ENCODE peak calls at places on chromosomes 13 and 19, in nine cellular contexts. R, Z, W, N, I, M, O, J and C are unnamed samples.

GRCh38 chr19:7871280-7871529 is 3.0 kb downstream of the PRR36 start:
- DNase-seq in R (no peak), Z (no peak), W (no peak), N (no peak), I (no peak), M (no peak), O (no peak), J (no peak), C (no peak)

GRCh38 chr19:11295665-11296245 is at the start of gene TSPAN16:
- DNase-seq in R (no peak), Z (peak; percentile 27), W (no peak), N (no peak), I (no peak), M (no peak), O (no peak), J (no peak), C (no peak)

GRCh38 chr13:94419304-94419943 is 60.1 kb downstream of the DCT start:
- DNase-seq in R (no peak), Z (no peak), W (no peak), N (peak; percentile 31), I (no peak), M (peak; percentile 76), O (no peak), J (no peak), C (no peak)

GRCh38 chr13:44312898-44313551 is 60.6 kb upstream of the SERP2 start:
- DNase-seq in R (peak; percentile 67), Z (peak; percentile 6), W (no peak), N (peak; percentile 98), I (no peak), M (peak; percentile 91), O (no peak), J (no peak), C (no peak)

GRCh38 chr13:21668665-21669599 is 1.9 kb upstream of the FGF9 start:
- DNase-seq in R (no peak), Z (peak; percentile 51), W (peak; percentile 73), N (no peak), I (peak; percentile 27), M (peak; percentile 21), O (no peak), J (peak; percentile 70), C (no peak)

GRCh38 chr19:22606212-22606553 is 27.9 kb upstream of the ZNF492 start:
- DNase-seq in R (no peak), Z (no peak), W (no peak), N (no peak), I (no peak), M (no peak), O (no peak), J (no peak), C (no peak)

GRCh38 chr19:28472843-28473242 is 740.1 kb downstream of the UQCRFS1 start:
- DNase-seq in R (no peak), Z (peak; percentile 33), W (peak; percentile 62), N (no peak), I (no peak), M (no peak), O (no peak), J (no peak), C (no peak)

GRCh38 chr13:73870970-73871935 is 263.0 kb downstream of the KLF12 start:
- DNase-seq in R (no peak), Z (no peak), W (no peak), N (no peak), I (no peak), M (peak; percentile 83), O (peak; percentile 49), J (no peak), C (no peak)

GRCh38 chr19:19157808-19158207 is 12.3 kb downstream of the MEF2B start:
- DNase-seq in R (no peak), Z (no peak), W (no peak), N (no peak), I (no peak), M (no peak), O (no peak), J (no peak), C (no peak)
- H3K4me3 ChIP-seq in R (no peak overlapping the region), Z (no peak overlapping the region), W (no peak overlapping the region), N (no peak overlapping the region), I (no peak overlapping the region), M (no peak overlapping the region), O (no peak overlapping the region), J (no peak overlapping the region), C (no peak overlapping the region)

GRCh38 chr19:13006431-13007281 is 11.4 kb downstream of the NFIX start:
- DNase-seq in R (no peak), Z (no peak), W (peak; percentile 88), N (no peak), I (no peak), M (no peak), O (no peak), J (peak; percentile 43), C (peak; percentile 90)
- H3K4me3 ChIP-seq in R (no peak overlapping the region), Z (no peak overlapping the region), W (peak overlapping the region; percentile 28), N (no peak overlapping the region), I (no peak overlapping the region), M (no peak overlapping the region), O (no peak overlapping the region), J (no peak overlapping the region), C (peak overlapping the region; percentile 50)

DNA sequence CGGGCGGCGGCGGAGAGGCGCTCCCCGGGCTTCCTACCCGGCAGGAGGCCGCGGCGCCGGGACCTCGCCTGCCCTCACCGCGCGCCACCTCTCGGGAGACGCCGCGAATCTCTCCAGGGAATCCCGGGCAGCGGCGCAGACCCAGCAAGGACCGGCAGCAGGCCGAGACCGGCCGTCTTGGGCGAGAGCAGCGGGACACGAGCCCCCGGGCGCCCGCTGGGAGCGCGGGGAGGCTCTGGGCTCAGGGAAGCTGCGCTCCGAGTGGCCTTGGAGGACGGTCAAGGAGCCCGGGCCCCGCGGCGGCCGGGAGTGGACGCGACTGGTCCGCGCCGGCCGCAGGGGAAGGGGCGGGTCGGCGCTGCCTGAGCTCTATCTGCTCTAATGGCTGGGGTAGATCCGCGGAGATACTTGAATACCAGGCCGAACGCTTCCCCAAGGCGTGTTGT is 14.7 kb downstream of the CDX2 start:
- DNase-seq in R (peak; percentile 68), Z (peak; percentile 63), W (no peak), N (no peak), I (no peak), M (no peak), O (no peak), J (no peak), C (no peak)
- H3K4me3 ChIP-seq in R (peak overlapping the region; percentile 60), Z (peak overlapping the region; percentile 46), W (peak overlapping the region; percentile 51), N (peak overlapping the region; percentile 61), I (peak overlapping the region; percentile 44), M (peak overlapping the region; percentile 47), O (peak overlapping the region; percentile 48), J (peak overlapping the region; percentile 42), C (peak overlapping the region; percentile 48)

DNA sequence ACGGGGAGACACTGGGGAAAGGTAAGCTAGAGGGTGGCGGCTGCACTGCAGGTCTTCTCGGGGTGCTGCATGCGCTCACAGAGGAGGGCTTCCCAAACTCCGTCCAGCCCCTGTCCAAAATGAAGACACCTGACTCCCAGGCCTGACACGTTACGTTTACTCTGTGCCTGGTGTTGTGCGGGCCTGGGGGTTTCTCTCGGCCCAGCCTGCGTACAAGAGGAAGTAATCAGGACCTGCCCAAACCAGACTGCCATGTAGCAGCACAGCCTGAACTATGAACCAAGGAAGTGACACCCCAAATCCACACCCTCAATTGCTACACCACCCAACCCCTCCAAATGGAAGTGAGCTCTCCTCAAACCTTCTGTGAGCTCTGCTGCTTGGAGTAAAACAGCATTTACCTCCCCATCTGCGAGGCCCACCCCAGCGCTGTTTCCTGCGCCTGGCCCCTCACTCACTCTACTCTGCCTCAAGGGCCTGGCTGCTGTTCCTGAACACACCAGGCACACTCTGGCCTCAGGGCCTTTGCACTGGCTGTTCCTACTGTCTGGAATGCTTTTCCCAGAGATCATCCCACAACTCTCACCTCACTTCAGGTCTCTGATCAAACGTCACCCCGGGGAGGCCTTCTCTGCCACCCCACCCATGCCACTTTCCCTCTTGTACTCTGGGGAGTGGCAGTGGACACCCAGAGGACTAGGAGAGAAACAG is 3.0 kb downstream of the HSPBP1 start:
- DNase-seq in R (no peak), Z (no peak), W (no peak), N (no peak), I (no peak), M (no peak), O (no peak), J (no peak), C (no peak)
- H3K4me3 ChIP-seq in R (no peak overlapping the region), Z (no peak overlapping the region), W (no peak overlapping the region), N (no peak overlapping the region), I (no peak overlapping the region), M (no peak overlapping the region), O (no peak overlapping the region), J (no peak overlapping the region), C (no peak overlapping the region)

GRCh38 chr19:29526730-29527499 is 1.1 kb downstream of the VSTM2B start:
- DNase-seq in R (peak; percentile 36), Z (no peak), W (no peak), N (peak; percentile 5), I (no peak), M (no peak), O (no peak), J (no peak), C (no peak)

GRCh38 chr19:29528350-29528945 is 2.7 kb downstream of the VSTM2B start:
- DNase-seq in R (peak; percentile 90), Z (peak; percentile 36), W (peak; percentile 66), N (peak; percentile 55), I (peak; percentile 25), M (peak; percentile 53), O (peak; percentile 25), J (no peak), C (no peak)

GRCh38 chr19:29525901-29526729 is at the start of gene VSTM2B:
- DNase-seq in R (no peak), Z (no peak), W (no peak), N (no peak), I (no peak), M (no peak), O (no peak), J (no peak), C (no peak)

GRCh38 chr19:29528946-29529645 is 3.3 kb downstream of the VSTM2B start:
- DNase-seq in R (peak; percentile 28), Z (no peak), W (peak; percentile 46), N (peak; percentile 2), I (no peak), M (no peak), O (no peak), J (no peak), C (no peak)

DNA sequence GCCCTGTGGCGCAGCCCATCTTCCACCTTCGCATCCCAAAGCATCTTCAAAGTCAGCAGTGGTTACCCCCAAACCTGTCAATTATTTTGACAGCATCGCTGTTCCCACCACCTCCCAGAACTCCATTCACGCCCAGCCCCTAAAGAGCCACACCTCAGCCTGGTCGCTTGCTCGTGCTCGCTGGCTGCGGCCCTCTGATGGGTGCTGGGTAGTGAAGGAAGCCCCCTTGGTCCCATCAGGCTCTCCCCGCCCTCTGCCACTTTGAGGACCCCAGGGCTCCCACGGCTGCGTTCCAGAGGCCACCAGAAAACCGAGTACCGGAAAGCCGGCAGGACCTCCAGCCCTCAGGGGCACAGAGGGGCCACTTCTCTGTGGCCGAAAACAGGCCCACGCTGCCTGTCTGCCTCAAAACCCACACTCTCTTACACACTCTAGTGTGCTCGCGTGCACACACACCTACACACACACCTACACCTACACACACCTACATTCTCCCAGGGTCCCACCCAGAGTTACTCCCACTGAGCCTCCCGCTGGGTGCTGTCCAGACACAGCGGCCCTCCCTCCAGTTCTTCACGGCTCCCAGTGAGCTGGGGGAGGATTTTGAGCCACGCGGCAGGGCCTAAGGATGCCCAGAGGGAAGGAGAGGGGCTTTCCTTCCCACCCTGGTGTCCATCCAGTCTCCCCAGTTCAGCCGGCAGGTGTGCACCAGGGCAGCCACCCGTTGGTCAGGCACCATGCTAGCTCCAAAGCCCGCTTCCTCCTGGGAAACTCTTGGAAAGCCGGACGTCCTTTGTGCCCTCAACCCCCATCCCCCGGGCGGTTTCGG is 1.9 kb downstream of the VSTM2B start:
- DNase-seq in R (no peak), Z (no peak), W (no peak), N (no peak), I (no peak), M (no peak), O (no peak), J (no peak), C (no peak)
- H3K4me3 ChIP-seq in R (peak overlapping the region; percentile 47), Z (no peak overlapping the region), W (peak overlapping the region; percentile 39), N (no peak overlapping the region), I (no peak overlapping the region), M (peak overlapping the region; percentile 10), O (peak overlapping the region; percentile 28), J (no peak overlapping the region), C (no peak overlapping the region)